ENCODE peak calls at places on chromosome 6, in six cellular contexts. T is BJ, C is RWPE1, Q is ovary, R is HCT116, G is psoas muscle. F is an unnamed sample.

GRCh38 chr6:3281669-3282460 is 23.1 kb downstream of the PSMG4 start:
- DNase-seq in T (peak), C (peak), Q (peak), R (no peak), G (peak), F (no peak)

GRCh38 chr6:137102050-137102848 is 57.5 kb upstream of the IL20RA start:
- DNase-seq in T (no peak), C (no peak), Q (no peak), R (no peak), G (no peak), F (no peak)

GRCh38 chr6:107154131-107154906 is 39.0 kb upstream of the BEND3 start:
- DNase-seq in T (no peak), C (no peak), Q (no peak), R (no peak), G (no peak), F (peak)

GRCh38 chr6:2866183-2866846 is 24.7 kb upstream of the SERPINB1 start:
- DNase-seq in T (no peak), C (no peak), Q (no peak), R (no peak), G (no peak), F (no peak)

GRCh38 chr6:47047097-47047478 is 5.0 kb upstream of the ADGRF1 start:
- DNase-seq in T (no peak), C (no peak), Q (no peak), R (no peak), G (no peak), F (no peak)

GRCh38 chr6:29797120-29797519 is 30.5 kb upstream of the HLA-G start:
- DNase-seq in T (no peak), C (peak), Q (no peak), R (no peak), G (no peak), F (no peak)

GRCh38 chr6:6918216-6918983 is 189.4 kb upstream of the RREB1 start:
- DNase-seq in T (no peak), C (peak), Q (no peak), R (peak), G (no peak), F (no peak)

GRCh38 chr6:77561768-77562314 is 91.0 kb upstream of the MEI4 start:
- DNase-seq in T (no peak), C (no peak), Q (no peak), R (no peak), G (no peak), F (no peak)

GRCh38 chr6:29516108-29516507 is 28.4 kb upstream of the MAS1L start:
- DNase-seq in T (no peak), C (peak), Q (no peak), R (peak), G (no peak), F (peak)

GRCh38 chr6:160801418-160801817 is 99.4 kb downstream of the PLG start:
- DNase-seq in T (no peak), C (no peak), Q (no peak), R (no peak), G (no peak), F (no peak)

GRCh38 chr6:83594936-83595335 is 82.6 kb downstream of the PRSS35 start:
- DNase-seq in T (no peak), C (no peak), Q (no peak), R (no peak), G (no peak), F (no peak)

GRCh38 chr6:147787407-147787806 is 278.9 kb downstream of the SAMD5 start:
- DNase-seq in T (no peak), C (no peak), Q (no peak), R (no peak), G (no peak), F (no peak)

GRCh38 chr6:163738725-163739124 is 324.2 kb downstream of the QKI start:
- DNase-seq in T (no peak), C (no peak), Q (no peak), R (no peak), G (no peak), F (no peak)

GRCh38 chr6:1416820-1417219 is 27.4 kb downstream of the FOXF2 start:
- DNase-seq in T (no peak), C (no peak), Q (no peak), R (no peak), G (no peak), F (no peak)

GRCh38 chr6:158219229-158219628 is 51.1 kb downstream of the GTF2H5 start:
- DNase-seq in T (peak), C (peak), Q (no peak), R (no peak), G (no peak), F (peak)

GRCh38 chr6:166433096-166433495 is 50.4 kb upstream of the MPC1 start:
- DNase-seq in T (no peak), C (no peak), Q (no peak), R (no peak), G (no peak), F (no peak)

GRCh38 chr6:106501836-106502447 is 127.4 kb downstream of the RTN4IP1 start:
- DNase-seq in T (no peak), C (no peak), Q (no peak), R (no peak), G (no peak), F (no peak)

GRCh38 chr6:17098538-17098937 is 3.3 kb upstream of the STMND1 start:
- DNase-seq in T (no peak), C (peak), Q (no peak), R (no peak), G (no peak), F (peak)

GRCh38 chr6:83633149-83633548 is 75.8 kb downstream of the SNAP91 start:
- DNase-seq in T (no peak), C (no peak), Q (no peak), R (no peak), G (no peak), F (no peak)

GRCh38 chr6:128567029-128567428 is 46.6 kb upstream of the PTPRK start:
- DNase-seq in T (peak), C (peak), Q (no peak), R (no peak), G (no peak), F (no peak)

GRCh38 chr6:27755768-27756167 is 156.4 kb downstream of the OR2B2 start:
- DNase-seq in T (no peak), C (no peak), Q (no peak), R (no peak), G (no peak), F (no peak)

GRCh38 chr6:27759930-27760329 is 152.3 kb downstream of the OR2B2 start:
- DNase-seq in T (no peak), C (no peak), Q (no peak), R (no peak), G (no peak), F (no peak)

GRCh38 chr6:27754408-27754782 is 157.8 kb downstream of the OR2B2 start:
- DNase-seq in T (no peak), C (no peak), Q (no peak), R (no peak), G (no peak), F (no peak)

GRCh38 chr6:27758471-27758870 is 153.7 kb downstream of the OR2B2 start:
- DNase-seq in T (no peak), C (no peak), Q (peak), R (no peak), G (no peak), F (no peak)

GRCh38 chr6:27757307-27757706 is 154.9 kb downstream of the OR2B2 start:
- DNase-seq in T (no peak), C (no peak), Q (peak), R (no peak), G (no peak), F (no peak)
- TF ChIP-seq CTCF in T (no peak), C (no peak), Q (no peak), R (no peak), G (no peak), F (no peak)

DNA sequence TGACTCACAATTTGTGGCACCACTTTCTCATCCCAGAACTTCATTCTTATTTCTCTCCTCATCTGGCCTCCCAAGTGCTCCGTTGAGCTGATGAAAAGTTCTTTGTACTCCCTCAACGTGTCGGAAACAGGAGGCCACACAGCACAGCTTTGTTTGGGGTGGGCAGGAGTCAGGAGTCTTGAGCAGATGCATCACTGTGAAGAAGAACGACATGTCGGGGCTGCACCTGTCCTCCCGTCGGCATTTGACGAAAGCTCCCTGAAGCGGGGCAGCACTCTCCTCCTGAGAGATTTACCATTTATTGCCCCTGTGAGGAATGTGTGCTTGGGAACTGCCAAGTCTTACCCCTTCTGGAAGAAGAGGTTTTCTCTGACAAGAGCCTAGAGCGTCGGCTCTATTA is 28.1 kb downstream of the TAF8 start:
- DNase-seq in T (no peak), C (no peak), Q (no peak), R (no peak), G (no peak), F (no peak)
- TF ChIP-seq CTCF in T (no peak), C (no peak), Q (no peak), R (no peak), G (no peak), F (no peak)

GRCh38 chr6:69732640-69733039 is 64.2 kb downstream of the LMBRD1 start:
- DNase-seq in T (no peak), C (peak), Q (no peak), R (no peak), G (no peak), F (no peak)
- TF ChIP-seq CTCF in T (peak), C (no peak), Q (no peak), R (no peak), G (peak), F (peak)

DNA sequence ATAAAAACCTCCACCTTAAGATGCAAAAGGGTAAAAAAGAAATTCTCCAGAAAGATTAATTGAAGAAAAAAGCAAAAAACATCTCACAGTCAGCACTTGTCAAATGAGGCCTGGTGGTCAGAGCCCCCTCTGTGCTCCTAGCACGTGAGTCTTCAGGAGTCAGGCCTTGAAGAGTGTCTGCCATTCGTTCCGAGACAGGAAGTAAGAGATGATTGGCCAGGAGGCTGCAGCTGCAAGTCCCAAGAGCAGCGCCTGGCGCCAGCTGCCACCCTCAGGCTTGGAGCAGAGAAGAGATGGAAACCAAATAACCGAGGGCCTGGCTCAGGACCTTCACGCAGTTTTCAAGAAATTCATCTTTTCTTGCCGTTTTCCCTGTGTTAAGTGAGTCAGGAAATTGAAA is 65.0 kb downstream of the FAM120B start:
- DNase-seq in T (no peak), C (no peak), Q (no peak), R (no peak), G (no peak), F (no peak)
- TF ChIP-seq CTCF in T (no peak), C (no peak), Q (no peak), R (no peak), G (no peak), F (no peak)

GRCh38 chr6:74280130-74280692 is 584.2 kb downstream of the CD109 start:
- DNase-seq in T (no peak), C (no peak), Q (no peak), R (no peak), G (no peak), F (no peak)
- TF ChIP-seq CTCF in T (peak), C (no peak), Q (no peak), R (peak), G (no peak), F (no peak)

GRCh38 chr6:149941583-149942460 is at the start of gene ULBP2:
- DNase-seq in T (peak), C (peak), Q (peak), R (peak), G (peak), F (peak)
- TF ChIP-seq CTCF in T (no peak), C (no peak), Q (no peak), R (no peak), G (no peak), F (no peak)

GRCh38 chr6:170290306-170291128 is at the start of gene DLL1:
- DNase-seq in T (no peak), C (no peak), Q (no peak), R (no peak), G (peak), F (no peak)
- TF ChIP-seq CTCF in T (no peak), C (no peak), Q (no peak), R (no peak), G (no peak), F (no peak)

F was measured in Calu3.